ENCODE peak calls at places on chromosomes 5 and 9, in four cellular contexts. One of them, this sample, is unnamed.

GRCh38 chr5:55140908-55141665 is 18.9 kb upstream of the GPX8 start:
- DNase-seq in AG10803: no peak
- DNase-seq in stromal cell of bone marrow: no peak
- DNase-seq in fibroblast of gingiva: no peak
- DNase-seq in this sample: no peak

GRCh38 chr5:528625-529511 is 4.6 kb upstream of the SLC9A3 start:
- DNase-seq in AG10803: no peak
- DNase-seq in stromal cell of bone marrow: no peak
- DNase-seq in fibroblast of gingiva: no peak
- DNase-seq in this sample: no peak

GRCh38 chr9:13717356-13718057 is 438.0 kb upstream of the MPDZ start:
- DNase-seq in AG10803: no peak
- DNase-seq in stromal cell of bone marrow: no peak
- DNase-seq in fibroblast of gingiva: no peak
- DNase-seq in this sample: no peak

GRCh38 chr9:101711330-101711941 is 27.0 kb downstream of the GRIN3A start:
- DNase-seq in AG10803: peak
- DNase-seq in stromal cell of bone marrow: no peak
- DNase-seq in fibroblast of gingiva: no peak
- DNase-seq in this sample: peak

GRCh38 chr9:125343518-125344284 is 82.1 kb downstream of the GAPVD1 start:
- DNase-seq in AG10803: peak
- DNase-seq in stromal cell of bone marrow: peak
- DNase-seq in fibroblast of gingiva: peak
- DNase-seq in this sample: peak

GRCh38 chr5:135890867-135891266 is 4.8 kb downstream of the IL9 start:
- DNase-seq in AG10803: no peak
- DNase-seq in stromal cell of bone marrow: no peak
- DNase-seq in fibroblast of gingiva: no peak
- DNase-seq in this sample: no peak

GRCh38 chr9:113649855-113650206 is 186.3 kb downstream of the RGS3 start:
- DNase-seq in AG10803: no peak
- DNase-seq in stromal cell of bone marrow: no peak
- DNase-seq in fibroblast of gingiva: no peak
- DNase-seq in this sample: no peak

GRCh38 chr9:14373319-14373632 is 59.3 kb upstream of the NFIB start:
- DNase-seq in AG10803: peak
- DNase-seq in stromal cell of bone marrow: no peak
- DNase-seq in fibroblast of gingiva: peak
- DNase-seq in this sample: peak

GRCh38 chr9:134349941-134350340 is 23.7 kb downstream of the RXRA start:
- DNase-seq in AG10803: no peak
- DNase-seq in stromal cell of bone marrow: no peak
- DNase-seq in fibroblast of gingiva: no peak
- DNase-seq in this sample: no peak

GRCh38 chr9:91162784-91163440 is 198.8 kb downstream of the AUH start:
- DNase-seq in AG10803: peak
- DNase-seq in stromal cell of bone marrow: no peak
- DNase-seq in fibroblast of gingiva: peak
- DNase-seq in this sample: peak

GRCh38 chr5:174501461-174502069 is 222.8 kb upstream of the MSX2 start:
- DNase-seq in AG10803: peak
- DNase-seq in stromal cell of bone marrow: peak
- DNase-seq in fibroblast of gingiva: no peak
- DNase-seq in this sample: peak

GRCh38 chr9:4114569-4115505 is 185.0 kb downstream of the GLIS3 start:
- DNase-seq in AG10803: peak
- DNase-seq in stromal cell of bone marrow: peak
- DNase-seq in fibroblast of gingiva: peak
- DNase-seq in this sample: peak

GRCh38 chr9:105254226-105254625 is 9.8 kb downstream of the SLC44A1 start:
- DNase-seq in AG10803: no peak
- DNase-seq in stromal cell of bone marrow: no peak
- DNase-seq in fibroblast of gingiva: no peak
- DNase-seq in this sample: no peak

GRCh38 chr9:128503870-128504269 is 649 bp upstream of the GLE1 start:
- DNase-seq in AG10803: peak
- DNase-seq in stromal cell of bone marrow: no peak
- DNase-seq in fibroblast of gingiva: no peak
- DNase-seq in this sample: peak

GRCh38 chr5:133969654-133970324 is 1.4 kb upstream of the C5orf15 start:
- DNase-seq in AG10803: no peak
- DNase-seq in stromal cell of bone marrow: no peak
- DNase-seq in fibroblast of gingiva: peak
- DNase-seq in this sample: peak

GRCh38 chr9:93139365-93140182 is 5.5 kb upstream of the NINJ1 start:
- DNase-seq in AG10803: no peak
- DNase-seq in stromal cell of bone marrow: no peak
- DNase-seq in fibroblast of gingiva: no peak
- DNase-seq in this sample: no peak

GRCh38 chr9:95611354-95611753 is 94.6 kb upstream of the PTCH1 start:
- DNase-seq in AG10803: no peak
- DNase-seq in stromal cell of bone marrow: no peak
- DNase-seq in fibroblast of gingiva: no peak
- DNase-seq in this sample: no peak

GRCh38 chr9:347667-348292 is 133.1 kb downstream of the DOCK8 start:
- DNase-seq in AG10803: peak
- DNase-seq in stromal cell of bone marrow: peak
- DNase-seq in fibroblast of gingiva: peak
- DNase-seq in this sample: peak

GRCh38 chr9:126472446-126472845 is 141.3 kb upstream of the LMX1B start:
- DNase-seq in AG10803: no peak
- DNase-seq in stromal cell of bone marrow: no peak
- DNase-seq in fibroblast of gingiva: no peak
- DNase-seq in this sample: no peak

GRCh38 chr5:27854243-27854852 is 816.0 kb upstream of the CDH9 start:
- DNase-seq in AG10803: no peak
- DNase-seq in stromal cell of bone marrow: no peak
- DNase-seq in fibroblast of gingiva: no peak
- DNase-seq in this sample: no peak

GRCh38 chr9:117549444-117549843 is 134.6 kb upstream of the ASTN2 start:
- DNase-seq in AG10803: no peak
- DNase-seq in stromal cell of bone marrow: no peak
- DNase-seq in fibroblast of gingiva: no peak
- DNase-seq in this sample: no peak